ENCODE peak calls at places on chromosomes 13 and 19, in eight cellular contexts. R, P, C, W, Y, O, T and A are unnamed samples.

GRCh38 chr19:27794444-27795042 is 1418.4 kb downstream of the UQCRFS1 start:
- DNase-seq in R (peak; percentile 39), P (peak; percentile 20), C (peak; percentile 34), W (peak; percentile 26), Y (no peak), O (peak; percentile 65), T (peak; percentile 37), A (no peak)

GRCh38 chr13:92806215-92806614 is 420.4 kb upstream of the GPC6 start:
- DNase-seq in R (no peak), P (peak; percentile 24), C (no peak), W (no peak), Y (no peak), O (no peak), T (peak; percentile 20), A (no peak)

GRCh38 chr19:39112338-39112890 is 13.2 kb upstream of the PAK4 start:
- DNase-seq in R (no peak), P (no peak), C (peak; percentile 94), W (no peak), Y (no peak), O (no peak), T (peak; percentile 23), A (no peak)

GRCh38 chr13:40682449-40683240 is 16.2 kb upstream of the FOXO1 start:
- DNase-seq in R (no peak), P (peak; percentile 60), C (no peak), W (no peak), Y (no peak), O (peak; percentile 66), T (peak; percentile 49), A (no peak)

GRCh38 chr19:45769821-45770191 is 754 bp upstream of the SIX5 start:
- DNase-seq in R (peak; percentile 39), P (no peak), C (no peak), W (peak; percentile 77), Y (peak; percentile 72), O (no peak), T (peak; percentile 44), A (no peak)

GRCh38 chr13:97851269-97851668 is 102.2 kb upstream of the IPO5 start:
- DNase-seq in R (no peak), P (no peak), C (no peak), W (no peak), Y (no peak), O (no peak), T (peak; percentile 15), A (no peak)

GRCh38 chr13:44049546-44049945 is 169.8 kb downstream of the LACC1 start:
- DNase-seq in R (no peak), P (no peak), C (no peak), W (no peak), Y (no peak), O (no peak), T (no peak), A (no peak)

GRCh38 chr13:25214371-25215252 is 42.5 kb upstream of the AMER2 start:
- DNase-seq in R (no peak), P (peak; percentile 22), C (no peak), W (no peak), Y (peak; percentile 37), O (no peak), T (peak; percentile 73), A (no peak)

GRCh38 chr13:69565334-69565733 is 542.3 kb upstream of the ATXN8OS start:
- DNase-seq in R (peak; percentile 14), P (peak; percentile 67), C (peak; percentile 59), W (no peak), Y (no peak), O (no peak), T (peak; percentile 4), A (no peak)

DNA sequence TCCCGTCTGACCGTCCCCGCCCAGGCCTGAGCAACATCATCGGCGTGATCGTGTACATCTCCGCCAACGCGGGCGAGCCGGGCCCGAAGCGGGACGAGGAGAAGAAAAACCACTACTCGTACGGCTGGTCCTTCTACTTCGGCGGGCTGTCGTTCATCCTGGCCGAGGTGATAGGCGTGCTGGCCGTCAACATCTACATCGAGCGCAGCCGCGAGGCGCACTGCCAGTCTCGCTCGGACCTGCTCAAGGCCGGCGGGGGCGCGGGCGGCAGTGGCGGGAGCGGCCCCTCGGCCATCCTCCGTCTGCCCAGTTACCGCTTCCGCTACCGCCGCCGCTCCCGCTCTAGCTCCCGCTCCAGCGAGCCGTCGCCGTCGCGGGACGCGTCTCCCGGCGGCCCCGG is 9.4 kb upstream of the CACNG6 start:
- DNase-seq in R (no peak), P (no peak), C (no peak), W (no peak), Y (no peak), O (peak; percentile 41), T (no peak), A (no peak)
- H3K4me3 ChIP-seq in R (peak overlapping the region; percentile 34), P (no peak overlapping the region), C (no peak overlapping the region), W (no peak overlapping the region), Y (no peak overlapping the region), O (peak overlapping the region; percentile 20), T (no peak overlapping the region), A (peak overlapping the region; percentile 28)

GRCh38 chr19:17527326-17527725 is 15.9 kb downstream of the PGLS start:
- DNase-seq in R (no peak), P (no peak), C (no peak), W (no peak), Y (no peak), O (no peak), T (no peak), A (no peak)
- H3K4me3 ChIP-seq in R (no peak overlapping the region), P (no peak overlapping the region), C (no peak overlapping the region), W (no peak overlapping the region), Y (no peak overlapping the region), O (no peak overlapping the region), T (no peak overlapping the region), A (no peak overlapping the region)

GRCh38 chr19:52997975-52998374 is 15.7 kb upstream of the ERVV-1 start:
- DNase-seq in R (no peak), P (no peak), C (no peak), W (no peak), Y (no peak), O (no peak), T (no peak), A (no peak)
- H3K4me3 ChIP-seq in R (no peak overlapping the region), P (no peak overlapping the region), C (no peak overlapping the region), W (no peak overlapping the region), Y (no peak overlapping the region), O (no peak overlapping the region), T (no peak overlapping the region), A (no peak overlapping the region)

GRCh38 chr13:20714563-20715339 is 11.3 kb downstream of the IL17D start:
- DNase-seq in R (peak; percentile 29), P (peak; percentile 95), C (no peak), W (no peak), Y (peak; percentile 44), O (no peak), T (peak; percentile 94), A (no peak)
- H3K4me3 ChIP-seq in R (no peak overlapping the region), P (no peak overlapping the region), C (no peak overlapping the region), W (no peak overlapping the region), Y (no peak overlapping the region), O (no peak overlapping the region), T (peak overlapping the region; percentile 1), A (peak overlapping the region; percentile 22)

GRCh38 chr13:48578516-48579166 is 45.8 kb upstream of the RCBTB2 start:
- DNase-seq in R (no peak), P (no peak), C (no peak), W (no peak), Y (no peak), O (no peak), T (no peak), A (no peak)
- H3K4me3 ChIP-seq in R (no peak overlapping the region), P (no peak overlapping the region), C (no peak overlapping the region), W (no peak overlapping the region), Y (no peak overlapping the region), O (no peak overlapping the region), T (no peak overlapping the region), A (no peak overlapping the region)

GRCh38 chr19:58439576-58440554 is at the start of gene ZNF132:
- DNase-seq in R (peak; percentile 100), P (peak; percentile 100), C (peak; percentile 66), W (peak; percentile 98), Y (peak; percentile 95), O (no peak), T (peak; percentile 100), A (peak; percentile 100)
- H3K4me3 ChIP-seq in R (peak within 1 kb of the TSS; percentile 68), P (peak within 1 kb of the TSS; percentile 71), C (peak within 1 kb of the TSS; percentile 39), W (peak within 1 kb of the TSS; percentile 76), Y (peak within 1 kb of the TSS; percentile 47), O (no peak within 1 kb of the TSS), T (peak within 1 kb of the TSS; percentile 80), A (peak within 1 kb of the TSS; percentile 68)